ENCODE peak calls at places on chromosome 14, in eight cellular contexts. S, E, N, W, C, U, I and F are unnamed samples.

GRCh38 chr14:24068711-24069410 is 2.5 kb upstream of the CPNE6 start:
- DNase-seq in S (no peak), E (no peak), N (no peak), W (no peak), C (no peak), U (no peak), I (no peak), F (no peak)

GRCh38 chr14:58072288-58073071 is 79.5 kb downstream of the ARMH4 start:
- DNase-seq in S (peak; percentile 42), E (peak; percentile 74), N (peak; percentile 65), W (peak; percentile 56), C (peak; percentile 72), U (peak; percentile 86), I (peak; percentile 85), F (peak; percentile 3)

GRCh38 chr14:93832665-93833064 is 44.4 kb upstream of the PRIMA1 start:
- DNase-seq in S (no peak), E (peak; percentile 46), N (no peak), W (no peak), C (no peak), U (no peak), I (no peak), F (no peak)

GRCh38 chr14:77307099-77307496 is 13.6 kb downstream of the POMT2 start:
- DNase-seq in S (no peak), E (no peak), N (no peak), W (no peak), C (peak; percentile 34), U (no peak), I (no peak), F (no peak)

GRCh38 chr14:31414190-31414833 is 6.0 kb downstream of the HEATR5A start:
- DNase-seq in S (peak; percentile 20), E (no peak), N (no peak), W (no peak), C (no peak), U (no peak), I (peak; percentile 29), F (no peak)

GRCh38 chr14:37597538-37598084 is 2.2 kb downstream of the TTC6 start:
- DNase-seq in S (no peak), E (no peak), N (no peak), W (peak; percentile 63), C (no peak), U (peak; percentile 86), I (no peak), F (no peak)

GRCh38 chr14:58430156-58430555 is 2.6 kb downstream of the KIAA0586 start:
- DNase-seq in S (peak; percentile 36), E (no peak), N (no peak), W (no peak), C (peak; percentile 21), U (no peak), I (peak; percentile 63), F (no peak)

GRCh38 chr14:97603201-97603600 is 806.0 kb downstream of the VRK1 start:
- DNase-seq in S (no peak), E (no peak), N (no peak), W (no peak), C (no peak), U (no peak), I (no peak), F (peak; percentile 52)

GRCh38 chr14:23568600-23569310 is 1.2 kb upstream of the AP1G2 start:
- DNase-seq in S (no peak), E (no peak), N (no peak), W (peak; percentile 74), C (no peak), U (peak; percentile 85), I (no peak), F (no peak)

GRCh38 chr14:96797943-96798349 is 764 bp downstream of the VRK1 start:
- DNase-seq in S (peak; percentile 8), E (no peak), N (no peak), W (peak; percentile 65), C (no peak), U (no peak), I (no peak), F (no peak)

GRCh38 chr14:34426313-34427295 is 35.4 kb downstream of the SPTSSA start:
- DNase-seq in S (no peak), E (peak; percentile 60), N (no peak), W (no peak), C (no peak), U (no peak), I (no peak), F (no peak)

GRCh38 chr14:28344381-28344780 is 422.2 kb upstream of the FOXG1 start:
- DNase-seq in S (no peak), E (no peak), N (no peak), W (no peak), C (peak; percentile 4), U (no peak), I (peak; percentile 81), F (no peak)

GRCh38 chr14:53840444-53840843 is 116.2 kb downstream of the BMP4 start:
- DNase-seq in S (peak; percentile 96), E (no peak), N (no peak), W (no peak), C (no peak), U (no peak), I (peak; percentile 43), F (no peak)

GRCh38 chr14:87797001-87797400 is 196.0 kb downstream of the GALC start:
- DNase-seq in S (no peak), E (no peak), N (no peak), W (no peak), C (no peak), U (peak; percentile 78), I (no peak), F (no peak)

GRCh38 chr14:65821224-65821753 is 408.8 kb downstream of the FUT8 start:
- DNase-seq in S (no peak), E (no peak), N (no peak), W (no peak), C (no peak), U (no peak), I (no peak), F (no peak)

GRCh38 chr14:65826946-65827345 is 414.4 kb downstream of the FUT8 start:
- DNase-seq in S (no peak), E (no peak), N (no peak), W (no peak), C (no peak), U (peak; percentile 64), I (no peak), F (no peak)

GRCh38 chr14:65827520-65827919 is 415.0 kb downstream of the FUT8 start:
- DNase-seq in S (no peak), E (no peak), N (no peak), W (no peak), C (no peak), U (peak; percentile 57), I (no peak), F (no peak)

GRCh38 chr14:65824285-65824977 is 411.9 kb downstream of the FUT8 start:
- DNase-seq in S (peak; percentile 54), E (peak; percentile 62), N (peak; percentile 67), W (peak; percentile 65), C (peak; percentile 72), U (peak; percentile 87), I (peak; percentile 84), F (peak; percentile 29)

GRCh38 chr14:65824978-65825299 is 412.4 kb downstream of the FUT8 start:
- DNase-seq in S (no peak), E (no peak), N (no peak), W (no peak), C (no peak), U (no peak), I (no peak), F (no peak)
- TF ChIP-seq CTCF in S (peak; percentile 59), E (no peak), N (peak; percentile 8), W (peak; percentile 52), C (no peak), U (peak; percentile 19), I (no peak), F (peak; percentile 46)

GRCh38 chr14:63130531-63130930 is 73.7 kb upstream of the RHOJ start:
- DNase-seq in S (no peak), E (no peak), N (no peak), W (no peak), C (no peak), U (no peak), I (no peak), F (no peak)

GRCh38 chr14:63134801-63135200 is 69.4 kb upstream of the RHOJ start:
- DNase-seq in S (peak; percentile 23), E (no peak), N (no peak), W (no peak), C (peak; percentile 16), U (no peak), I (peak; percentile 34), F (no peak)
- TF ChIP-seq CTCF in S (no peak), E (no peak), N (peak; percentile 66), W (peak; percentile 46), C (peak; percentile 45), U (peak; percentile 91), I (peak; percentile 45), F (no peak)

DNA sequence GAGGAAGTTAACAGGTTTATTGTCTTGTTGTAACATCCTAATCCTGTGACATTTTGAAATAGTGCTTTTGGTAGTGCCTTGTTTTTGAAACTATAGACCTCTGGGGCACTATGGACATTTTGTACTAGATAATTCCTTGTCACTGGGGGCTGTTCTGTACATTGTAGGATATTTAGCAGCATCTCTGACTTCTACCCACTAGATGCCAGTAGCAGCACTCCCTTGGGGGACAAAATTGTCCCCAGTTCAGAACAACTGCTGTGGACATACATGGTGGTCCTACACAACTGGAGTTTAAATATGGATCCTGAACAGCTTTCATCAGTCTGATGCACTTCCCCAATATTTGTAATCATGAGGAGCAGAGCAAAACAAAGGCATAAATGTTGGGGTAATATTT is 264.7 kb downstream of the RAD51B start:
- DNase-seq in S (no peak), E (no peak), N (no peak), W (no peak), C (peak; percentile 41), U (no peak), I (peak; percentile 68), F (no peak)
- TF ChIP-seq CTCF in S (no peak), E (peak; percentile 21), N (peak; percentile 34), W (no peak), C (peak; percentile 44), U (peak; percentile 55), I (peak; percentile 38), F (no peak)

GRCh38 chr14:22003471-22003870 is 329.9 kb upstream of the OR4E1 start:
- DNase-seq in S (no peak), E (no peak), N (no peak), W (no peak), C (no peak), U (no peak), I (no peak), F (no peak)

GRCh38 chr14:21999400-21999799 is 325.8 kb upstream of the OR4E1 start:
- DNase-seq in S (no peak), E (no peak), N (no peak), W (no peak), C (no peak), U (no peak), I (no peak), F (no peak)

GRCh38 chr14:22008098-22008412 is 334.4 kb upstream of the OR4E1 start:
- DNase-seq in S (no peak), E (no peak), N (no peak), W (no peak), C (no peak), U (no peak), I (no peak), F (no peak)

GRCh38 chr14:22007278-22008097 is 333.9 kb upstream of the OR4E1 start:
- DNase-seq in S (no peak), E (no peak), N (no peak), W (no peak), C (no peak), U (no peak), I (no peak), F (no peak)

DNA sequence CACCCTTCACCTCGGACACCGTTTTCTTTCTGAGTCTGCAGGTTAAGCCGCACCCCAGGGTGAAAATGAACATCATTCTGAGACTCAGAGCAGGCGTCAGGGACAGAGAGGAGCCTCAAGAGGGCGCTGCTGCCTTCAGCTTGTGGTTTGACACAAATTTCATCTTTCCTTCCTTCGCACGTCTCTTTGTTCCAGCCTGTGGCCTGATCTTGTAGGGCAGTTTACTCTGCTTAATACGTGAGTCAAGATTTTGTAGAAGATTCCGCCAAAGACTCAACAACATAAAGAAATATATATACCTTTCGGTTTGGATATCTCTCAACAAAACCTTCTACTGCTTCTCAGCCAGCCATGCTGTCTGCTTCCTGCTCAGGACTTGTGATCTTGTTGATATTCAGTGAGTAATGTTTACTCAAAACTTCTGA is 329.3 kb upstream of the OR4E1 start:
- DNase-seq in S (no peak), E (no peak), N (peak; percentile 8), W (peak; percentile 63), C (no peak), U (peak; percentile 85), I (no peak), F (peak; percentile 52)
- TF ChIP-seq CTCF in S (peak; percentile 9), E (no peak), N (peak; percentile 57), W (peak; percentile 56), C (peak; percentile 17), U (peak; percentile 93), I (no peak), F (peak; percentile 60)